ENCODE peak calls at places on chromosome 15, in four cellular contexts. One of them, this sample, is unnamed.

GRCh38 chr15:40894689-40895308 is 549 bp downstream of the VPS18 start:
- DNase-seq in GM20000: peak; percentile 70
- DNase-seq in GM13977: peak; percentile 73
- DNase-seq in endothelial cell: peak; percentile 67
- DNase-seq in this sample: peak; percentile 56

GRCh38 chr15:84023636-84024035 is 211.9 kb upstream of the GOLGA6L4 start:
- DNase-seq in GM20000: peak; percentile 32
- DNase-seq in GM13977: peak; percentile 31
- DNase-seq in endothelial cell: peak; percentile 33
- DNase-seq in this sample: peak; percentile 21

GRCh38 chr15:38128389-38128788 is 124.2 kb upstream of the SPRED1 start:
- DNase-seq in GM20000: no peak
- DNase-seq in GM13977: no peak
- DNase-seq in endothelial cell: no peak
- DNase-seq in this sample: no peak

GRCh38 chr15:31266712-31267111 is 59.9 kb upstream of the KLF13 start:
- DNase-seq in GM20000: peak; percentile 44
- DNase-seq in GM13977: no peak
- DNase-seq in endothelial cell: no peak
- DNase-seq in this sample: no peak

GRCh38 chr15:67839929-67840746 is at the start of gene RNU6-1:
- DNase-seq in GM20000: peak; percentile 92
- DNase-seq in GM13977: peak; percentile 93
- DNase-seq in endothelial cell: peak; percentile 91
- DNase-seq in this sample: peak; percentile 86

GRCh38 chr15:101295607-101296225 is 668 bp upstream of the SNRPA1 start:
- DNase-seq in GM20000: no peak
- DNase-seq in GM13977: no peak
- DNase-seq in endothelial cell: no peak
- DNase-seq in this sample: no peak

GRCh38 chr15:56243774-56244236 is at the start of gene RFX7:
- DNase-seq in GM20000: peak; percentile 88
- DNase-seq in GM13977: peak; percentile 82
- DNase-seq in endothelial cell: peak; percentile 91
- DNase-seq in this sample: peak; percentile 77

GRCh38 chr15:87562203-87562602 is 694.3 kb downstream of the NTRK3 start:
- DNase-seq in GM20000: no peak
- DNase-seq in GM13977: no peak
- DNase-seq in endothelial cell: no peak
- DNase-seq in this sample: no peak

GRCh38 chr15:101017935-101018849 is 99.0 kb downstream of the LRRK1 start:
- DNase-seq in GM20000: no peak
- DNase-seq in GM13977: no peak
- DNase-seq in endothelial cell: no peak
- DNase-seq in this sample: no peak

GRCh38 chr15:89822951-89823701 is 8.5 kb upstream of the ANPEP start:
- DNase-seq in GM20000: no peak
- DNase-seq in GM13977: no peak
- DNase-seq in endothelial cell: no peak
- DNase-seq in this sample: no peak

GRCh38 chr15:52005748-52006701 is 13.0 kb upstream of the MAPK6 start:
- DNase-seq in GM20000: peak; percentile 64
- DNase-seq in GM13977: peak; percentile 60
- DNase-seq in endothelial cell: no peak
- DNase-seq in this sample: no peak

GRCh38 chr15:28128036-28128435 is 28.9 kb upstream of the OCA2 start:
- DNase-seq in GM20000: no peak
- DNase-seq in GM13977: no peak
- DNase-seq in endothelial cell: no peak
- DNase-seq in this sample: no peak

GRCh38 chr15:96428742-96429141 is 98.2 kb downstream of the NR2F2 start:
- DNase-seq in GM20000: no peak
- DNase-seq in GM13977: no peak
- DNase-seq in endothelial cell: no peak
- DNase-seq in this sample: no peak

GRCh38 chr15:95025924-95026728 is 794.8 kb downstream of the MCTP2 start:
- DNase-seq in GM20000: peak; percentile 4
- DNase-seq in GM13977: peak; percentile 19
- DNase-seq in endothelial cell: peak; percentile 73
- DNase-seq in this sample: peak; percentile 80

GRCh38 chr15:89391685-89392257 is 57.1 kb upstream of the POLG start:
- DNase-seq in GM20000: no peak
- DNase-seq in GM13977: no peak
- DNase-seq in endothelial cell: no peak
- DNase-seq in this sample: no peak

GRCh38 chr15:100778831-100779288 is 100.8 kb upstream of the ALDH1A3 start:
- DNase-seq in GM20000: no peak
- DNase-seq in GM13977: no peak
- DNase-seq in endothelial cell: no peak
- DNase-seq in this sample: no peak

GRCh38 chr15:42836251-42836650 is 84.3 kb downstream of the TTBK2 start:
- DNase-seq in GM20000: no peak
- DNase-seq in GM13977: no peak
- DNase-seq in endothelial cell: no peak
- DNase-seq in this sample: no peak

GRCh38 chr15:77187751-77188464 is 117.0 kb upstream of the TSPAN3 start:
- DNase-seq in GM20000: peak; percentile 30
- DNase-seq in GM13977: peak; percentile 14
- DNase-seq in endothelial cell: peak; percentile 19
- DNase-seq in this sample: no peak

GRCh38 chr15:52085289-52085688 is 27.3 kb downstream of the BCL2L10 start:
- DNase-seq in GM20000: no peak
- DNase-seq in GM13977: no peak
- DNase-seq in endothelial cell: no peak
- DNase-seq in this sample: no peak

GRCh38 chr15:85430406-85431204 is 50.2 kb downstream of the AKAP13 start:
- DNase-seq in GM20000: peak; percentile 67
- DNase-seq in GM13977: peak; percentile 73
- DNase-seq in endothelial cell: no peak
- DNase-seq in this sample: no peak

GRCh38 chr15:32688151-32688639 is 29.6 kb upstream of the GREM1 start:
- DNase-seq in GM20000: no peak
- DNase-seq in GM13977: no peak
- DNase-seq in endothelial cell: no peak
- DNase-seq in this sample: no peak

GRCh38 chr15:60790641-60791040 is 311.7 kb upstream of the ICE2 start:
- DNase-seq in GM20000: no peak
- DNase-seq in GM13977: no peak
- DNase-seq in endothelial cell: no peak
- DNase-seq in this sample: no peak

GRCh38 chr15:96336045-96336642 is 5.6 kb downstream of the NR2F2 start:
- DNase-seq in GM20000: no peak
- DNase-seq in GM13977: no peak
- DNase-seq in endothelial cell: no peak
- DNase-seq in this sample: no peak

GRCh38 chr15:53716909-53717878 is 42.3 kb downstream of the WDR72 start:
- DNase-seq in GM20000: no peak
- DNase-seq in GM13977: no peak
- DNase-seq in endothelial cell: no peak
- DNase-seq in this sample: no peak

GRCh38 chr15:70172561-70172960 is 74.8 kb upstream of the TLE3 start:
- DNase-seq in GM20000: no peak
- DNase-seq in GM13977: no peak
- DNase-seq in endothelial cell: no peak
- DNase-seq in this sample: no peak
- TF ChIP-seq CTCF in GM20000: no peak
- TF ChIP-seq CTCF in GM13977: no peak
- TF ChIP-seq CTCF in endothelial cell: no peak
- TF ChIP-seq CTCF in this sample: peak; percentile 22

GRCh38 chr15:81814882-81815455 is 230.8 kb downstream of the MEX3B start:
- DNase-seq in GM20000: no peak
- DNase-seq in GM13977: no peak
- DNase-seq in endothelial cell: no peak
- DNase-seq in this sample: no peak

GRCh38 chr15:81809543-81809942 is 236.3 kb downstream of the MEX3B start:
- DNase-seq in GM20000: no peak
- DNase-seq in GM13977: no peak
- DNase-seq in endothelial cell: peak; percentile 10
- DNase-seq in this sample: no peak

GRCh38 chr15:81813215-81813614 is 232.6 kb downstream of the MEX3B start:
- DNase-seq in GM20000: no peak
- DNase-seq in GM13977: no peak
- DNase-seq in endothelial cell: no peak
- DNase-seq in this sample: no peak
- TF ChIP-seq CTCF in GM20000: no peak
- TF ChIP-seq CTCF in GM13977: peak; percentile 15
- TF ChIP-seq CTCF in endothelial cell: no peak
- TF ChIP-seq CTCF in this sample: peak; percentile 41

GRCh38 chr15:74631087-74631385 is 15.4 kb downstream of the CLK3 start:
- DNase-seq in GM20000: no peak
- DNase-seq in GM13977: no peak
- DNase-seq in endothelial cell: no peak
- DNase-seq in this sample: no peak

GRCh38 chr15:74632601-74633000 is 17.0 kb downstream of the CLK3 start:
- DNase-seq in GM20000: no peak
- DNase-seq in GM13977: no peak
- DNase-seq in endothelial cell: no peak
- DNase-seq in this sample: no peak

GRCh38 chr15:74630284-74631086 is 14.8 kb downstream of the CLK3 start:
- DNase-seq in GM20000: no peak
- DNase-seq in GM13977: no peak
- DNase-seq in endothelial cell: no peak
- DNase-seq in this sample: no peak

GRCh38 chr15:74631408-74631807 is 15.8 kb downstream of the CLK3 start:
- DNase-seq in GM20000: no peak
- DNase-seq in GM13977: no peak
- DNase-seq in endothelial cell: no peak
- DNase-seq in this sample: no peak

DNA sequence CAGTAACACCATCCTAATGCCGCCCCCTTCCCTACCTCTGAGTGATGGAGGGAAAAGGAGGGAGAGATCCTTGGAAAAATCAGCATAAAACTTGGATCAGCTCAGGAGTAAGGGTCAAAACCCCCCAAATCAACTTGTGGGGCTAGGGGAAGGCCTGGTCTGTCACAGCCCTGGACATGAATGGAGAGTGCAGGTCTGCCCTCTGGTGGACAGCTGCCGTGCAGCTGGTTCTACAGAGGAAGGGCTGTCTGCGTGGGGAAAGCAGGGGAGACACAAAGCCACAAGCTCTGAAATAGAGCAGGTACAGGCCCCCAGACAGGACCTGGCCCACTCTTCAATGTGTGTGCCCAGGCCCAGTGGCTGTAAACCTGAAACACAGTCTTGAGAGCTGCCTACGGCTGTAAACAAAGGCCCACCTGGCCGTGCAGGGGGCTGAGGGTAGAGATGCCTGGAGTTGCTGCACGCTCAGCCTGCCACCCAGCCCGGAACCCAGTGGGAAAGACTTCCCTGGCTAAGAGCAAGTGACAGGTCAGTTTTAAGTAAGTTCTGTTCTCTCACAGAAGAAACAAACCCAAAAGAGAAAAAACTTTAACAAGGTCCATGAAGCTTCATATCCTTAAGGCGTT is 16.4 kb downstream of the CLK3 start:
- DNase-seq in GM20000: peak; percentile 79
- DNase-seq in GM13977: peak; percentile 83
- DNase-seq in endothelial cell: peak; percentile 80
- DNase-seq in this sample: peak; percentile 77
- TF ChIP-seq CTCF in GM20000: peak; percentile 87
- TF ChIP-seq CTCF in GM13977: peak; percentile 93
- TF ChIP-seq CTCF in endothelial cell: peak; percentile 70
- TF ChIP-seq CTCF in this sample: peak; percentile 88

GRCh38 chr15:63176302-63176701 is 13.1 kb upstream of the RAB8B start:
- DNase-seq in GM20000: no peak
- DNase-seq in GM13977: no peak
- DNase-seq in endothelial cell: no peak
- DNase-seq in this sample: no peak
- TF ChIP-seq CTCF in GM20000: no peak
- TF ChIP-seq CTCF in GM13977: no peak
- TF ChIP-seq CTCF in endothelial cell: no peak
- TF ChIP-seq CTCF in this sample: no peak

This sample was measured in neural crest cell.